ENCODE peak calls at places on chromosomes 2 and 18, in five cellular contexts. G is GM12878, S is SK-N-SH, P is K562, R is H1. E is an unnamed sample.

GRCh38 chr2:211347328-211347727 is 790.9 kb downstream of the CPS1 start:
- DNase-seq in G (no peak), S (no peak), P (no peak), R (no peak), E (peak; percentile 2)

GRCh38 chr2:19021721-19022120 is 336.7 kb downstream of the OSR1 start:
- DNase-seq in G (no peak), S (no peak), P (no peak), R (no peak), E (peak; percentile 52)

GRCh38 chr2:768484-768883 is 91.3 kb upstream of the TMEM18 start:
- DNase-seq in G (no peak), S (no peak), P (no peak), R (no peak), E (no peak)

GRCh38 chr2:587371-587960 is 89.7 kb downstream of the TMEM18 start:
- DNase-seq in G (no peak), S (no peak), P (no peak), R (no peak), E (no peak)

GRCh38 chr2:68716948-68717661 is 17.5 kb upstream of the ARHGAP25 start:
- DNase-seq in G (no peak), S (no peak), P (no peak), R (no peak), E (no peak)

GRCh38 chr18:31506024-31506742 is 8.2 kb downstream of the DSG2 start:
- DNase-seq in G (no peak), S (no peak), P (no peak), R (no peak), E (peak; percentile 46)

GRCh38 chr2:18833941-18834340 is 244.6 kb upstream of the NT5C1B start:
- DNase-seq in G (no peak), S (no peak), P (no peak), R (no peak), E (no peak)

GRCh38 chr18:36402765-36403396 is 105.4 kb downstream of the FHOD3 start:
- DNase-seq in G (no peak), S (no peak), P (no peak), R (no peak), E (no peak)

GRCh38 chr2:56104951-56105350 is 78.8 kb upstream of the CCDC85A start:
- DNase-seq in G (no peak), S (no peak), P (no peak), R (no peak), E (no peak)

GRCh38 chr2:32918774-32919173 is 28.0 kb upstream of the LTBP1 start:
- DNase-seq in G (no peak), S (no peak), P (no peak), R (no peak), E (no peak)

GRCh38 chr18:26215247-26215970 is 10.8 kb upstream of the TAF4B start:
- DNase-seq in G (peak; percentile 71), S (no peak), P (no peak), R (no peak), E (no peak)

GRCh38 chr2:130391058-130391871 is 35.4 kb downstream of the PTPN18 start:
- DNase-seq in G (no peak), S (peak; percentile 89), P (peak; percentile 75), R (no peak), E (peak; percentile 55)

GRCh38 chr18:79588636-79589481 is 90.7 kb upstream of the CTDP1 start:
- DNase-seq in G (no peak), S (no peak), P (no peak), R (no peak), E (peak; percentile 47)

GRCh38 chr18:22504665-22505064 is 87.0 kb upstream of the CTAGE1 start:
- DNase-seq in G (no peak), S (no peak), P (no peak), R (no peak), E (no peak)

GRCh38 chr2:35292269-35292668 is 1063.3 kb upstream of the CRIM1 start:
- DNase-seq in G (no peak), S (no peak), P (no peak), R (no peak), E (no peak)

GRCh38 chr18:12336887-12337286 is 28.8 kb downstream of the TUBB6 start:
- DNase-seq in G (no peak), S (no peak), P (no peak), R (no peak), E (peak; percentile 86)

GRCh38 chr2:156331572-156332451 is 709 bp downstream of the NR4A2 start:
- DNase-seq in G (no peak), S (peak; percentile 34), P (peak; percentile 61), R (no peak), E (no peak)

GRCh38 chr2:196225213-196225612 is 53.8 kb upstream of the STK17B start:
- DNase-seq in G (no peak), S (no peak), P (no peak), R (no peak), E (no peak)

GRCh38 chr18:10705786-10706185 is 180.0 kb downstream of the NAPG start:
- DNase-seq in G (no peak), S (no peak), P (no peak), R (no peak), E (peak; percentile 77)

GRCh38 chr18:43525149-43525548 is 247.9 kb upstream of the SYT4 start:
- DNase-seq in G (no peak), S (peak; percentile 27), P (no peak), R (no peak), E (no peak)

GRCh38 chr18:73940721-73941120 is 206.9 kb downstream of the FBXO15 start:
- DNase-seq in G (no peak), S (no peak), P (no peak), R (no peak), E (no peak)

GRCh38 chr2:199911877-199912161 is 726 bp downstream of the C2orf69 start:
- DNase-seq in G (no peak), S (no peak), P (no peak), R (no peak), E (no peak)

GRCh38 chr18:9362869-9363268 is 28.3 kb downstream of the TWSG1 start:
- DNase-seq in G (no peak), S (no peak), P (no peak), R (no peak), E (no peak)

GRCh38 chr2:126978333-126978732 is 79.6 kb downstream of the TEX51 start:
- DNase-seq in G (no peak), S (no peak), P (no peak), R (no peak), E (no peak)

GRCh38 chr2:175009917-175010621 is 4.9 kb upstream of the CHN1 start:
- DNase-seq in G (no peak), S (no peak), P (no peak), R (no peak), E (no peak)

GRCh38 chr2:134760385-134760784 is 41.6 kb upstream of the TMEM163 start:
- DNase-seq in G (no peak), S (no peak), P (no peak), R (no peak), E (no peak)

GRCh38 chr2:204313256-204313655 is 232.0 kb upstream of the PARD3B start:
- DNase-seq in G (no peak), S (no peak), P (no peak), R (no peak), E (no peak)

GRCh38 chr18:56650056-56650455 is 1.1 kb upstream of the WDR7 start:
- DNase-seq in G (no peak), S (no peak), P (no peak), R (no peak), E (no peak)

GRCh38 chr2:152611458-152612231 is 105.6 kb downstream of the PRPF40A start:
- DNase-seq in G (peak; percentile 64), S (no peak), P (no peak), R (no peak), E (no peak)

GRCh38 chr2:152557273-152557879 is 159.9 kb downstream of the PRPF40A start:
- DNase-seq in G (no peak), S (no peak), P (no peak), R (no peak), E (no peak)

GRCh38 chr2:168246483-168247340 is 683 bp downstream of the STK39 start:
- DNase-seq in G (no peak), S (peak; percentile 83), P (peak; percentile 57), R (no peak), E (peak; percentile 31)

GRCh38 chr2:106572541-106573148 is 85.5 kb downstream of the CD8B2 start:
- DNase-seq in G (no peak), S (no peak), P (peak; percentile 18), R (no peak), E (peak; percentile 24)

GRCh38 chr2:168165418-168165817 is 82.0 kb downstream of the STK39 start:
- DNase-seq in G (no peak), S (no peak), P (no peak), R (no peak), E (no peak)

GRCh38 chr2:128504242-128505149 is 185.8 kb upstream of the HS6ST1 start:
- DNase-seq in G (peak; percentile 5), S (no peak), P (no peak), R (no peak), E (no peak)

GRCh38 chr2:188853307-188853706 is 120.9 kb upstream of the COL3A1 start:
- DNase-seq in G (no peak), S (peak; percentile 41), P (no peak), R (no peak), E (no peak)

GRCh38 chr2:206920936-206921335 is 18.4 kb upstream of the CPO start:
- DNase-seq in G (no peak), S (no peak), P (no peak), R (no peak), E (no peak)

GRCh38 chr2:118851650-118852049 is 4.2 kb upstream of the EN1 start:
- DNase-seq in G (no peak), S (no peak), P (no peak), R (no peak), E (no peak)

GRCh38 chr2:119637371-119637770 is 41.6 kb upstream of the TMEM177 start:
- DNase-seq in G (no peak), S (no peak), P (no peak), R (no peak), E (no peak)

GRCh38 chr18:48790226-48790863 is 160.4 kb downstream of the SMAD7 start:
- DNase-seq in G (no peak), S (no peak), P (no peak), R (no peak), E (no peak)
- TF ChIP-seq POLR2AphosphoS5 in G (no peak), S (no peak), P (no peak), R (no peak), E (no peak)

GRCh38 chr2:30987611-30988010 is 150.6 kb downstream of the GALNT14 start:
- DNase-seq in G (no peak), S (no peak), P (no peak), R (no peak), E (no peak)
- TF ChIP-seq CHD2 in G (no peak), S (no peak), P (no peak), R (no peak), E (no peak)

DNA sequence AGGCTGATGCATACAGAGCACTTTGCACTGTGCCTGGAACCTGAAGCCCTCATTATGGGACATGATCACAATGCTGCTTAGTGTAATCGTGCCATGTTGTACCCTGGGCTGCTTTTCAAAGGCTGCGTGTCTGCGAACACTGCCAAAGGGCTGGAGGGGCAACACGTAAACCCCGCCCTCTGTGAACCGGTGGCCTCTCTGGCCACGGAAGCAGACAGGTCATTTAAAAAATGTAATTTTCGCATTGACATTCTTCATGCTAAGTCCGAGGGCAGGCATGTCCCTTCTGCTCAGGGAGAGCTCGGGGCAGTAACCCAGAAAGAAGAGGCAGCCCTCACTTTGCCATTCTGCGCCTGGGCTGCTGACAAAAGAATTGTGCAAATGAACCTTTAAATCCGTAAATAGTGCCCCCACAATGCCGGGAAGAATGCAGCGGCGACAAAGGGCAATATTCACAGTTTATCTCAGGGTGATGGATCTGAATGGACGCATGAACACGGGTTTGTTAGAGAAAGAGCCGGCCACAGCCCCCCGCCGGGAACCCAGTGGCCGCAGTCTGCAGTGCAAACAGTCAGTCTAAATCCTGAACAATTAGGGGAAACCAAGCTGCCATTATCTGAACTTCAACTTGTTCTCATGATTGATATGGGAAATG is 226.1 kb downstream of the MYCN start:
- DNase-seq in G (no peak), S (no peak), P (no peak), R (peak; percentile 44), E (no peak)
- TF ChIP-seq POLR2AphosphoS5 in G (no peak), S (no peak), P (no peak), R (no peak), E (no peak)

GRCh38 chr2:29238497-29238896 is 123.3 kb downstream of the CLIP4 start:
- DNase-seq in G (no peak), S (peak; percentile 58), P (peak; percentile 57), R (peak; percentile 13), E (peak; percentile 34)
- TF ChIP-seq CHD2 in G (no peak), S (no peak), P (no peak), R (no peak), E (no peak)

E was measured in HepG2.